ENCODE peak calls at places on chromosomes 11 and 22, in four cellular contexts. Y is adrenal gland, Q is mucosa of descending colon, P is cardiac fibroblast. H is an unnamed sample.
A peak's percentile ranks its signal among the peaks of the same experiment; 100 is the strongest.

GRCh38 chr11:8796926-8797325 is 114.1 kb upstream of the AKIP1 start:
- DNase-seq in Y (no peak), P (no peak), Q (no peak), H (no peak)

GRCh38 chr22:39414886-39415285 is 15.3 kb downstream of the TAB1 start:
- DNase-seq in P (no peak), Q (peak; percentile 44), Y (peak; percentile 88), H (no peak)

GRCh38 chr11:116357769-116358544 is 414.8 kb downstream of the BUD13 start:
- DNase-seq in Y (no peak), P (no peak), Q (no peak), H (no peak)

GRCh38 chr11:128530119-128531091 is 57.0 kb downstream of the ETS1 start:
- DNase-seq in Q (no peak), P (peak; percentile 98), Y (peak; percentile 41), H (peak; percentile 97)

GRCh38 chr11:68584097-68584496 is 100.2 kb upstream of the GAL start:
- DNase-seq in Y (no peak), Q (no peak), P (peak; percentile 46), H (peak; percentile 13)

GRCh38 chr11:123168236-123168635 is 26.8 kb downstream of the CLMP start:
- DNase-seq in Y (no peak), Q (no peak), P (no peak), H (peak; percentile 53)

GRCh38 chr22:32904044-32904443 is 102.5 kb downstream of the TIMP3 start:
- DNase-seq in Y (peak; percentile 53), Q (no peak), P (peak; percentile 35), H (peak; percentile 24)

GRCh38 chr11:28228196-28228595 is 120.0 kb downstream of the METTL15 start:
- DNase-seq in Y (no peak), Q (no peak), P (peak; percentile 72), H (peak; percentile 24)

GRCh38 chr11:78833237-78833636 is 258.6 kb upstream of the NARS2 start:
- DNase-seq in Q (no peak), Y (peak; percentile 31), P (no peak), H (no peak)

GRCh38 chr11:113730887-113731726 is 25.0 kb upstream of the TMPRSS5 start:
- DNase-seq in P (peak; percentile 76), Q (no peak), Y (peak; percentile 36), H (peak; percentile 65)

GRCh38 chr11:93846411-93846810 is 4.0 kb downstream of the VSTM5 start:
- DNase-seq in Y (no peak), P (peak; percentile 27), Q (no peak), H (peak; percentile 49)

GRCh38 chr22:38202437-38203089 is 769 bp downstream of the MAFF start:
- DNase-seq in P (peak; percentile 91), Y (peak; percentile 80), Q (peak; percentile 90), H (peak; percentile 90)

GRCh38 chr22:50603511-50604255 is 3.1 kb downstream of the MAPK8IP2 start:
- DNase-seq in Y (no peak), P (no peak), Q (no peak), H (no peak)

GRCh38 chr11:1471736-1472135 is 14.8 kb downstream of the MOB2 start:
- DNase-seq in Y (no peak), P (no peak), Q (peak; percentile 37), H (no peak)

GRCh38 chr11:92224394-92225205 is at the start of gene FAT3:
- DNase-seq in P (peak; percentile 37), Q (peak; percentile 41), Y (no peak), H (peak; percentile 64)

GRCh38 chr22:29108137-29108536 is 35.3 kb downstream of the KREMEN1 start:
- DNase-seq in Q (no peak), P (peak; percentile 42), Y (no peak), H (peak; percentile 67)

GRCh38 chr11:123616505-123617198 is 37.8 kb downstream of the SCN3B start:
- DNase-seq in Q (no peak), P (peak; percentile 78), Y (peak; percentile 96), H (peak; percentile 81)

GRCh38 chr11:35404397-35404775 is 15.0 kb downstream of the SLC1A2 start:
- DNase-seq in Q (no peak), P (peak; percentile 56), Y (peak; percentile 33), H (peak; percentile 34)

GRCh38 chr11:72722050-72722748 is 30.0 kb downstream of the ARAP1 start:
- DNase-seq in P (peak; percentile 93), Q (peak; percentile 92), Y (peak; percentile 92), H (peak; percentile 88)

GRCh38 chr11:74702383-74703007 is 28.7 kb downstream of the CHRDL2 start:
- DNase-seq in Q (no peak), P (peak; percentile 77), Y (peak; percentile 66), H (peak; percentile 68)

GRCh38 chr11:86473991-86474833 is 99.5 kb downstream of the CCDC81 start:
- DNase-seq in Q (no peak), P (peak; percentile 43), Y (no peak), H (peak; percentile 25)

GRCh38 chr11:28616566-28616965 is 508.4 kb downstream of the METTL15 start:
- DNase-seq in Y (no peak), P (no peak), Q (no peak), H (peak; percentile 34)

GRCh38 chr22:42180349-42180842 is 49.8 kb upstream of the CYP2D6 start:
- DNase-seq in P (no peak), Q (no peak), Y (peak; percentile 24), H (peak; percentile 25)

GRCh38 chr11:61971177-61972111 is 4.0 kb upstream of the FTH1 start:
- DNase-seq in Q (peak; percentile 95), P (peak; percentile 100), Y (peak; percentile 100), H (peak; percentile 99)

GRCh38 chr11:78525720-78526119 is 48.9 kb downstream of the NARS2 start:
- DNase-seq in Q (no peak), Y (no peak), P (no peak), H (no peak)

GRCh38 chr11:123060265-123061000 is 1.5 kb downstream of the HSPA8 start:
- DNase-seq in Q (no peak), P (peak; percentile 24), Y (no peak), H (no peak)

GRCh38 chr11:27514558-27514957 is 8.0 kb upstream of the LIN7C start:
- DNase-seq in Y (no peak), P (peak; percentile 35), Q (no peak), H (peak; percentile 89)

GRCh38 chr11:122159173-122159701 is 43.2 kb upstream of the BLID start:
- DNase-seq in P (peak; percentile 77), Q (no peak), Y (no peak), H (peak; percentile 70)

GRCh38 chr11:27705873-27706820 is 5.9 kb upstream of the BDNF start:
- DNase-seq in Q (no peak), P (peak; percentile 47), Y (no peak), H (peak; percentile 68)

GRCh38 chr11:117375960-117376359 is 48.3 kb downstream of the CEP164 start:
- DNase-seq in P (no peak), Q (no peak), Y (no peak), H (no peak)

GRCh38 chr11:10785146-10785474 is 23.6 kb downstream of the EIF4G2 start:
- DNase-seq in P (no peak), Y (no peak), Q (no peak), H (no peak)

GRCh38 chr11:20668410-20668809 is 976 bp upstream of the NELL1 start:
- DNase-seq in Q (no peak), Y (no peak), P (no peak), H (no peak)

GRCh38 chr11:20670932-20671403 is 1.6 kb downstream of the NELL1 start:
- DNase-seq in P (no peak), Q (no peak), Y (no peak), H (no peak)

GRCh38 chr11:20671856-20672546 is 2.6 kb downstream of the NELL1 start:
- DNase-seq in P (peak; percentile 7), Q (no peak), Y (no peak), H (no peak)

GRCh38 chr11:20668844-20669832 is at the start of gene NELL1:
- DNase-seq in Y (no peak), Q (peak; percentile 40), P (no peak), H (no peak)

DNA sequence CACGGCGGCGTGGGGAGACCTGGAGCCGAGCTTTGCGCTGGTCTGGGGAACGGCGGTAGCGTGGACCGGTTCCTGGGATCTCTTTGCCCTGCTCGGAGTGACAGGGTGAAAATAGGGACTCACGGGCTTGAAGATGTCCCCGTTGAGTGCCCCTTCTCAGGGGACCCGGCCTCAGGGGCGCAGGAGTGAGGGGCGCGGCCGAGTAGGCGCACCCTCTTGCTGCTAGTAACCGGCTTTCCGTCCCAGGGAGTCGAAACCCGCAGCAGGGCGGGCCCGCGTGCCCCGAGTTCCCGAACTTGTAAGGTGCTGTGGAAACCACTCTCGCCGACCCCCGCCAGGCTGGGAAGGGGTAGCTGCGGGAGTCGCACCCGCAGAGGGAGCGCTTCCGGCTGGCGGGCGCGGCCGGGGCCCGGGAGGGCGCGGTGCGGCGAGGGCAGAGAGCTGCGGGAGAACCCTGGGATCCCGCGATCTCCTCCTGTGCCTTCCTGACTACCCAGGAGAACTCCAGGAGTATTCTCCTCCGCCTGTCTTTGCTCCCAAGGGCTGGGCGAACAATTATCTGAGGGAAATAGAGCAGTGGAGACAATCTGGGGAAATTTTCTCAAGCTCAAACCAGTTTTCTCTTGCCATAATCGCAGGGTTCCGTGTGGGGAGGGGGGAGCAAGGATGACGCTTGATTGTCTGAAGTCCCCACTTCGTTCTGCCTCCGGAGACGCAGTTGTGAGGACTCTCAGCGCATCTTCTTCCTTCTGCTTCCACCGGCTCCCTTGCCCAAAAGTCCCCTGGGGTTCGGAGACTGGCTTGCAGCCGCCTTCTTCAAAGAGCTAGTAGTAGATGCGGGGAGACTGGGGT is 673 bp downstream of the NELL1 start:
- DNase-seq in P (no peak), Q (no peak), Y (no peak), H (no peak)
- H3K4me3 ChIP-seq in P (no peak overlapping the region), Q (no peak overlapping the region), Y (no peak overlapping the region), H (no peak overlapping the region)

GRCh38 chr11:64998141-64998540 is 1.4 kb upstream of the BATF2 start:
- DNase-seq in Y (no peak), P (no peak), Q (no peak), H (no peak)

GRCh38 chr11:64994318-64994717 is 2.5 kb downstream of the BATF2 start:
- DNase-seq in Q (no peak), Y (no peak), P (no peak), H (no peak)

GRCh38 chr11:64996327-64996709 is 453 bp downstream of the BATF2 start:
- DNase-seq in Y (no peak), P (no peak), Q (no peak), H (no peak)

GRCh38 chr11:64998690-64999431 is 2.1 kb upstream of the BATF2 start:
- DNase-seq in Y (no peak), Q (peak; percentile 67), P (no peak), H (no peak)

GRCh38 chr11:64996710-64997380 is at the start of gene BATF2:
- DNase-seq in P (peak; percentile 66), Y (peak; percentile 89), Q (peak; percentile 87), H (peak; percentile 73)
- TF ChIP-seq CTCF in P (peak; percentile 37), Y (peak; percentile 58), Q (peak; percentile 22), H (peak; percentile 47)

DNA sequence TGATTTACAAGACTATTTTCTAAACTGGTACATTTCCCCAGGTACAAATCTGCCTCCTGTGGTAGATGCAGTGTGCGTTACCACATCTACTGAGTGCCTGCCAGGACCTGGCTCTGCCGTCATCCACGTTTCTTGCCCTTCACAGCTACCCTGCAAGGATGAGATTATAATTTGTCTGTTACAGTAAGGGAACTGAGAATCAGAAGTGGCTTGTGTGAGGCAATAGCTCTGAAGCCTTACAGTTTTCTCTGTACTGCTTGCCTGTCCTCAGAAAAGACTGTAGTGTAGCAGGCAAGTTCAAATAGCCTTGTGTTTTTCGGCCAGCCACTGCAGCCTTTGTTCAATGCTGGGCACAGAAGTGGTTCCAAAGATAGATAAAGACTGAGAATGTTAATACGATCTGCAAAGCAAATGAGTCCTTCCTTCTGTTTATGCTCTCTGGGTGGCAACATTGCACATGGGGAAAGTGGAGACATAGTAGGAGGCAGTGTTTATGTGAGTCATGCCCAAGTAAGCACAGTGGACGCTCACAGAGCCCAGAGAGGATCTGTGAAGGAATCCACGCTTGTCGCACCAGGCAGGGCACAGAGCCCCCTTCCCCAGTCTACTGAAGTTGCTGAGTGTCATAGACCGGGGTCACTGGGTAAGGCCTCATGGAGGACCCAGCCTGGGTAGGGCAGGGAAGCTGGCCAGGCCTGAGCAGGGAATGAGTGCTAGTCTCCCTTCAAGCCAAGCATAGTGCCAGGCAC is 49.1 kb downstream of the MICAL2 start:
- DNase-seq in Y (no peak), P (peak; percentile 89), Q (no peak), H (peak; percentile 85)
- H3K4me3 ChIP-seq in Y (no peak overlapping the region), P (no peak overlapping the region), Q (no peak overlapping the region), H (no peak overlapping the region)

GRCh38 chr22:19693581-19693980 is 20.7 kb upstream of the SEPTIN5 start:
- DNase-seq in Y (no peak), P (no peak), Q (no peak), H (no peak)
- TF ChIP-seq CTCF in Y (no peak), P (no peak), Q (no peak), H (no peak)

H was measured in AG10803.